ENCODE peak calls at places on chromosomes 11 and 22, in four cellular contexts. W is left ventricle myocardium inferior, U is cardiac fibroblast, V is AG10803. X is an unnamed sample.
A peak's percentile ranks its signal among the peaks of the same experiment; 100 is the strongest.

GRCh38 chr11:12224537-12224893 is 114.1 kb downstream of the MICAL2 start:
- DNase-seq in W (peak; percentile 74), U (peak; percentile 88), V (peak; percentile 66), X (peak; percentile 48)

GRCh38 chr22:50656122-50657070 is 16.2 kb upstream of the SHANK3 start:
- DNase-seq in W (no peak), U (peak; percentile 62), V (peak; percentile 55), X (peak; percentile 69)

GRCh38 chr11:101390539-101390938 is 193.3 kb downstream of the TRPC6 start:
- DNase-seq in W (no peak), U (peak; percentile 45), V (peak; percentile 17), X (peak; percentile 35)

GRCh38 chr11:96388891-96389603 is 665 bp downstream of the CCDC82 start:
- DNase-seq in W (no peak), U (no peak), V (peak; percentile 29), X (peak; percentile 32)

GRCh38 chr11:29432719-29433325 is 584.0 kb downstream of the KCNA4 start:
- DNase-seq in W (no peak), U (peak; percentile 38), V (peak; percentile 19), X (peak; percentile 19)

GRCh38 chr11:112997829-112998228 is 36.6 kb downstream of the NCAM1 start:
- DNase-seq in W (no peak), U (no peak), V (no peak), X (no peak)

GRCh38 chr11:81004576-81004975 is 1563.7 kb upstream of the TENM4 start:
- DNase-seq in W (no peak), U (no peak), V (no peak), X (no peak)

GRCh38 chr22:25177226-25177625 is 22.4 kb upstream of the CRYBB3 start:
- DNase-seq in W (no peak), U (no peak), V (no peak), X (no peak)

GRCh38 chr11:120561286-120561685 is 49.7 kb downstream of the GRIK4 start:
- DNase-seq in W (no peak), U (no peak), V (no peak), X (no peak)

DNA sequence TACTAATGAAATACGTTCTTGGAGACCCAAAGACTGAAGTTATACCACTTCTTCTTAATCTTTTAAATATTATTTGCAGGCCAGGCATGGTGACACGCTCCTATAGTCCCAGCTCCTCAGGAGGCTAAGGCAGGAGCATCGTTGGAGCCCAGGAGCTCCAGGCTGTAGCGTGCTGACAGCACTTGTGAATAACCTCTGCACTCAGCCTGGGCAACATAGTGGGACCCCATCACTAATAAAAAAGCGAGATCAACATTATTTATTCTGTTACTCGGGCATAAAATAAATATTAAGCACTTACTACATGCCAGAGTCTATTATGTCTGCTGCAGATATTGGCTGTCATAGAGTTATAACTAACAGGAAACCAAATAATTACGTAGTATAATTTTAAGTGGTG is 720 bp upstream of the MED17 start:
- DNase-seq in W (no peak), U (no peak), V (no peak), X (no peak)
- H3K4me3 ChIP-seq in W (peak overlapping the region; percentile 97), U (peak overlapping the region; percentile 100), V (peak overlapping the region; percentile 96), X (peak overlapping the region; percentile 97)

DNA sequence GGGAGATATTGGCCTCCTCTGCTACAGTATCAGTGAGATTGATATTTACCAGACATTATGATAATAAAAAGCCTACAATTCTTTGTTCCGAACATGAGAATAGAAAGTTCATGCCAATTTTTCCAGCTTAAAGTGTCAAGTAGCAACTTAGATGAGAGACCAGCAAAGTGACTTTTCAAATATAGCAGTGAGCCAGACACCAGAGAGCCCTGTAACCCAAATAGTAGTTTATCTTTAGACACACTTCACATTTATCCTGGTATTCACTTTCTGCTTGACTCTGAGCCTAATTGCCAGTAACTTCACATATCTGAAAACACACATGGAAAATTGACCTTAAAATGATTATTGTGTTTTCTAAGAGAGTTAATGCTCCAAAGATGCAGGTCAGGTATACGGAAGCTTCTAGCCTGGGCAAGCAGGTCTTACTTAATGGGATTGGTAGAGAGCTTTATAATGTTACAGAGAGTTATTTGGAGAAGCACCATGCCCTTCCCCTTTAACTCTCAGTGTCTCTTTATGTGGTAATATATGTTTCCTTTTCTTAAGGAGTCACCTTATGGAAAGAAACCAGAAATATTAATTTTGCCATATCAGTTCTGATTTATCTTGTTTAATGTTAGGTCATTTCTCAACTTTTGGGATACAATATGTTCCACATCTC is 852.3 kb upstream of the CHORDC1 start:
- DNase-seq in W (no peak), U (no peak), V (no peak), X (no peak)
- H3K4me3 ChIP-seq in W (no peak overlapping the region), U (no peak overlapping the region), V (no peak overlapping the region), X (no peak overlapping the region)

GRCh38 chr11:22670803-22671202 is 4.4 kb downstream of the GAS2 start:
- DNase-seq in W (no peak), U (peak; percentile 32), V (no peak), X (no peak)

GRCh38 chr11:22669368-22669767 is 3.0 kb downstream of the GAS2 start:
- DNase-seq in W (no peak), U (no peak), V (no peak), X (no peak)

GRCh38 chr11:22666320-22666699 is at the start of gene GAS2:
- DNase-seq in W (no peak), U (no peak), V (no peak), X (no peak)

GRCh38 chr11:22668005-22668796 is 1.8 kb downstream of the GAS2 start:
- DNase-seq in W (no peak), U (no peak), V (no peak), X (no peak)

DNA sequence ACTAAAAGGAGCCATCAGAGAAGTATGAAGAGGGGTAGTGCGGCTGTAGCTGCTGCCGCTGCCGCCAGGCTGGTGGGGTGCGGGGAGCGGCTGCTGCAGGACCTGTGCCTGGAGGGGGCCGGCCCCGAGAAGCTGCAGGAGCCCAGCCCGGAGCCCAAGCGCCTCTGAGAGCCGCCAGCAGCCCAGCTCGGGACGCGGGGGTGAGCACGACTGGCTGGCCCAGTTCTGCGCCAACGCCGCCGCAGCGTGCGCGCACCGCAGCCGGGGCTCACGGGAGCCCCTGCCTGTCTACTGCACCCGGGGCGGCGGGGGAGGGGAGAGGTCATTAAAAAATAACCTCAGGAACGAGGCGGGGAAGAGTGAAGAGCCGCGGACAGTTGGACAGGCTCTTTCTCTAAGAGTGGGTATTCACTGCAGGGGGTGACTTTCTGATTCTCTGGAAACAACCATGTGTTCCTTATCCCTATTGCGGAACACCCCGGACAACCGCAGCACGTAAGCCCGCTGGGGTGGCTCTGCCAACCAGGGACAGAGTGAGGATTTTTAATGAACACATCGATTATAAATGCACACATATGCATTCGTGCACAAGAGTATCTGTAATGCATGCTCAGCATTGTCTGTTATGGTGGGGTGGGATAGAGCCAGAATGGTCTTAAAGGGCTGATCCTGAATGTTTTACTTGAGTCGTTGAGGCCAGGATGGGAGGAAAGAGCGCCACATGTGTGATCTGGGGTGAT is 459 bp downstream of the GAS2 start:
- DNase-seq in W (peak; percentile 60), U (peak; percentile 6), V (no peak), X (peak; percentile 3)
- H3K4me3 ChIP-seq in W (peak overlapping the region; percentile 69), U (peak overlapping the region; percentile 43), V (peak overlapping the region; percentile 25), X (no peak overlapping the region)

DNA sequence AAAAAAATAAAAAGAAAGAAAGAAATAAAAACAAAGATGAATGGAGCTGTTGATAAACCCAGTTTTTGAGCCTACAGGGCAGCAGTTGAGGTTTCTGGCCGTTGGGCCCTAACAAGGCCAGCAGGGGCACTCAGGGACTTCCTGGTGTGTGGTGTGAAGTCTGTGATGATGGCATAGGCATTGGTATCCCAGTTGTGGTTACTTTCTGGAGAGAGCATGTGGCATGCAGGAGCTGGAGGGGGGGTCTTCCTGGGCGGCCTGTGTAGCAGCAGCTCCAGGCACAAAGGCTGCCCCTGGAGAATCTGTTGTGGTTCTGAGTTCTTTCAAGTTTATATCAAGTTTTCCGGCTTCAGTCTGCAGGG is 2.0 kb upstream of the TXNRD2 start:
- DNase-seq in W (no peak), U (peak; percentile 72), V (peak; percentile 84), X (peak; percentile 77)
- H3K4me3 ChIP-seq in W (peak overlapping the region; percentile 89), U (no peak overlapping the region), V (peak overlapping the region; percentile 12), X (no peak overlapping the region)

DNA sequence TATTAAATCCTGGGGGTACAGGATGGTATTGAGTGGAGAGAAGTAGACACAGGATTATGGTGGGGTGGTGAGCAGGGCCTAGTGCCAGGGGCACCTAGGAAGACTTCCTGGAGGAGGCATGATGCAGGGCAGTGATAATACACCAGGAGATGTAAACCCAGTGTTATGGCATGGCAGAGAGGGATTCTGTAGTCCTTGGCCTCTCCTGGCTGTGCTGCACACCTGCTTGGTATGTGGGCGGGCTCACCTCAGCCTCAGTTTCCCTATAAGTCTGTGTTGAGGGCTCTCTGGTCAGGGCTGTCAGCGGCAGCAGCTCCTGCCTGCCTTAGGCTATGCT is 2.2 kb downstream of the PDXP start:
- DNase-seq in W (no peak), U (no peak), V (no peak), X (no peak)
- H3K4me3 ChIP-seq in W (peak overlapping the region; percentile 6), U (no peak overlapping the region), V (no peak overlapping the region), X (no peak overlapping the region)

DNA sequence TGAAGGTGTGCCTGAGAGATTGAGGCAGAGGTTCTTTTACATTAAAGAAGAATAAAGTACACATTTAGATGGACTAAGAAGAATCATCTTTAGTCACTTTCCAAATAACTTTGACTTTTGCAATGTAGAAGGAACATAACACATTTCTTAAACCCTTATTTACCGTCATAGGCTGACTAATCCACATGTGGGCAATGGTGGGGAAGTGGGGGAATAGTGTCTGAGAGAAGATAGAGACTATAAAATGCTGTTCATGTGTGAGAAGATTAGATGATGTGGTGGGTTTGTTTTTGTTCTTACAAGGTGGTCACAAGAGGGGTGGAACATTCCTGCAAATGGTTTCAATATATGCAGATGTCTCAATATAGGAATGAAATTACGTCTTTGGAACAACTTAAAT is 1.8 kb downstream of the MS4A4A start:
- DNase-seq in W (no peak), U (peak; percentile 22), V (no peak), X (no peak)
- H3K4me3 ChIP-seq in W (peak overlapping the region; percentile 37), U (no peak overlapping the region), V (no peak overlapping the region), X (no peak overlapping the region)

DNA sequence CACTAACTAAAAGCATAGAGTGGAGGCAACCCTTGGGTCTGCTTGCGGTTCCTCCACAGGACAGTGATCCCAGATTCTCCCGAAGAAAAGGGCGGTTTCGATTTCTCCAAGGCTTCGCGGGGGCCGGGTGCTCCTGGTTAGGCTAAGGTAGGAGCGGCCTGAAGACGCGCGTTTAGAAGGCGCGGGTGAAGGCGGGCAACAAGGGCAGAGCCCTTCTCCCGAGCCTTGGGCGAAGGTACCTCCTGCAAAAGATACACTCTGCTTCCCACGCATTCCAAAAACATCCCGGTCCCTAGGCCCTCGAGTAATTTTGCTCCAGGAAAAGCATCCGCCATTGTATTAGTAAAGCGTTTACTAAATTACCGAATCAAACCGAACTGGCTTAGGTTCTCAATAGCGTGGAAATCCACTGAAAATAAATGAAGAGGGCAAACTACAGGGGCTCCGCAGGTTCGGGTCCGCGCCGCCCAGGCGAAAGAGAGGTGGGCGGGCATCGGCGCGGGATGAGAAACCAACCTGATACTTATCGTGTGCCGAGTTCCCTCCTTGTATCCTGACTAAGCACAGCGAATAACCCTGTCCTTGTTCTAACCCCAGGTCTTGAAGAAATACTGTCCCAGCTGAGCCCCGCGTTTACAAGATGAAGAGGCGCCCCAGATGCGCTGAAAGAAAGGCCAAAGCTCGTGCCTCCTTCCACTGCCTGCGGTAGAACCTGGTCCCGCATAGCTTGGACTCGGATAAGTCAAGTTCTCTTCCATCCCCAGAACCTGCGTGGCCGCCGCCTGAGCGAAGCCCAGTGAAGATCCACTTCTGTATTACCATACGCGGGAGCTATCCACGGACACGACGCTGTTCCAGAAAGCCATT is 1.9 kb downstream of the WT1 start:
- DNase-seq in W (no peak), U (peak; percentile 39), V (no peak), X (no peak)
- H3K4me3 ChIP-seq in W (peak overlapping the region; percentile 72), U (peak overlapping the region; percentile 62), V (peak overlapping the region; percentile 39), X (no peak overlapping the region)

GRCh38 chr11:313304-313786 is 495 bp upstream of the IFITM1 start:
- DNase-seq in W (no peak), U (no peak), V (no peak), X (no peak)
- H3K4me3 ChIP-seq in W (peak overlapping the region; percentile 74), U (no peak overlapping the region), V (peak overlapping the region; percentile 80), X (no peak overlapping the region)

GRCh38 chr11:46309669-46310288 is 32.3 kb downstream of the CREB3L1 start:
- DNase-seq in W (no peak), U (no peak), V (no peak), X (no peak)
- H3K4me3 ChIP-seq in W (no peak overlapping the region), U (no peak overlapping the region), V (no peak overlapping the region), X (no peak overlapping the region)

X was measured in fibroblast of mammary gland.